ENCODE peak calls at places on chromosomes 1 and 21, in five cellular contexts. T is SK-N-SH, R is K562, Z is GM12878, W is HepG2. L is an unnamed sample.
A peak's percentile ranks its signal among the peaks of the same experiment; 100 is the strongest.

GRCh38 chr1:191160837-191161236 is 683.2 kb upstream of the BRINP3 start:
- DNase-seq in T (no peak), R (no peak), Z (no peak), W (no peak), L (no peak)

GRCh38 chr1:145981299-145981600 is 15.1 kb downstream of the TXNIP start:
- DNase-seq in T (no peak), R (no peak), Z (no peak), W (no peak), L (no peak)

GRCh38 chr1:7207875-7208646 is 422.8 kb downstream of the CAMTA1 start:
- DNase-seq in T (peak; percentile 73), R (peak; percentile 69), Z (no peak), W (peak; percentile 25), L (peak; percentile 79)

GRCh38 chr1:7967206-7967605 is 5.7 kb downstream of the PARK7 start:
- DNase-seq in T (no peak), R (no peak), Z (no peak), W (no peak), L (no peak)

GRCh38 chr1:28887835-28888682 is 26.3 kb upstream of the EPB41 start:
- DNase-seq in T (no peak), R (peak; percentile 77), Z (no peak), W (no peak), L (no peak)

GRCh38 chr1:243848165-243849088 is 1.6 kb downstream of the AKT3 start:
- DNase-seq in T (no peak), R (no peak), Z (no peak), W (no peak), L (no peak)

GRCh38 chr21:35156293-35156976 is 107.3 kb upstream of the RUNX1 start:
- DNase-seq in T (no peak), R (no peak), Z (no peak), W (no peak), L (no peak)

GRCh38 chr1:21028520-21029145 is 148.1 kb downstream of the EIF4G3 start:
- DNase-seq in T (no peak), R (no peak), Z (no peak), W (no peak), L (no peak)

GRCh38 chr21:42536601-42537000 is 22.9 kb downstream of the SLC37A1 start:
- DNase-seq in T (no peak), R (no peak), Z (no peak), W (no peak), L (no peak)

GRCh38 chr1:31934706-31935629 is 3.2 kb downstream of the PTP4A2 start:
- DNase-seq in T (no peak), R (peak; percentile 74), Z (no peak), W (no peak), L (peak; percentile 68)

GRCh38 chr1:53121319-53122172 is 20.9 kb downstream of the SLC1A7 start:
- DNase-seq in T (peak; percentile 62), R (no peak), Z (no peak), W (peak; percentile 83), L (no peak)

GRCh38 chr1:66788231-66788939 is 12.7 kb downstream of the INSL5 start:
- DNase-seq in T (no peak), R (no peak), Z (no peak), W (no peak), L (no peak)

GRCh38 chr1:41856361-41857285 is 62.1 kb downstream of the HIVEP3 start:
- DNase-seq in T (no peak), R (no peak), Z (no peak), W (no peak), L (no peak)

GRCh38 chr1:68525781-68526180 is 28.9 kb upstream of the DEPDC1 start:
- DNase-seq in T (no peak), R (no peak), Z (no peak), W (no peak), L (no peak)

GRCh38 chr1:109341944-109342925 is 35.4 kb upstream of the MYBPHL start:
- DNase-seq in T (no peak), R (no peak), Z (no peak), W (no peak), L (no peak)

GRCh38 chr1:180837025-180837424 is 75.7 kb upstream of the KIAA1614 start:
- DNase-seq in T (no peak), R (no peak), Z (no peak), W (no peak), L (no peak)

GRCh38 chr1:86741947-86742572 is 37.7 kb downstream of the SH3GLB1 start:
- DNase-seq in T (peak; percentile 21), R (peak; percentile 57), Z (no peak), W (peak; percentile 13), L (no peak)

GRCh38 chr1:15557594-15557993 is 27.3 kb downstream of the AGMAT start:
- DNase-seq in T (no peak), R (no peak), Z (no peak), W (no peak), L (no peak)

GRCh38 chr1:235908742-235909520 is 42.2 kb upstream of the LYST start:
- DNase-seq in T (no peak), R (no peak), Z (no peak), W (no peak), L (no peak)

GRCh38 chr1:150995896-150996295 is 10.8 kb downstream of the MINDY1 start:
- DNase-seq in T (peak; percentile 43), R (peak; percentile 55), Z (no peak), W (no peak), L (no peak)

GRCh38 chr1:225846331-225847310 is 35.6 kb downstream of the TMEM63A start:
- DNase-seq in T (no peak), R (no peak), Z (no peak), W (no peak), L (no peak)

GRCh38 chr1:59568158-59568935 is 246.4 kb upstream of the HOOK1 start:
- DNase-seq in T (no peak), R (no peak), Z (no peak), W (no peak), L (no peak)

GRCh38 chr1:85061711-85062424 is 13.6 kb upstream of the MCOLN3 start:
- DNase-seq in T (peak; percentile 88), R (peak; percentile 77), Z (peak; percentile 92), W (peak; percentile 35), L (peak; percentile 99)

GRCh38 chr1:53115403-53116306 is 26.8 kb downstream of the SLC1A7 start:
- DNase-seq in T (peak; percentile 95), R (peak; percentile 45), Z (no peak), W (peak; percentile 48), L (no peak)

GRCh38 chr1:36968730-36969129 is 65.6 kb downstream of the GRIK3 start:
- DNase-seq in T (no peak), R (no peak), Z (no peak), W (no peak), L (no peak)

GRCh38 chr1:247111636-247112478 is 7.7 kb upstream of the ZNF669 start:
- DNase-seq in T (peak; percentile 93), R (peak; percentile 85), Z (no peak), W (peak; percentile 31), L (peak; percentile 39)

GRCh38 chr21:43304621-43305335 is 122.2 kb downstream of the SIK1 start:
- DNase-seq in T (no peak), R (no peak), Z (no peak), W (no peak), L (no peak)

GRCh38 chr1:94816030-94816429 is 4.1 kb upstream of the SLC44A3 start:
- DNase-seq in T (no peak), R (no peak), Z (no peak), W (no peak), L (no peak)

GRCh38 chr1:156884560-156884959 is 9.0 kb upstream of the PEAR1 start:
- DNase-seq in T (no peak), R (no peak), Z (no peak), W (no peak), L (no peak)

GRCh38 chr1:64131155-64131554 is 72.3 kb upstream of the UBE2U start:
- DNase-seq in T (no peak), R (no peak), Z (no peak), W (no peak), L (no peak)

GRCh38 chr1:64135501-64136245 is 67.8 kb upstream of the UBE2U start:
- DNase-seq in T (no peak), R (no peak), Z (no peak), W (no peak), L (no peak)

GRCh38 chr1:64136296-64136695 is 67.1 kb upstream of the UBE2U start:
- DNase-seq in T (no peak), R (no peak), Z (no peak), W (no peak), L (no peak)

GRCh38 chr1:64129708-64130107 is 73.7 kb upstream of the UBE2U start:
- DNase-seq in T (no peak), R (no peak), Z (no peak), W (no peak), L (no peak)

DNA sequence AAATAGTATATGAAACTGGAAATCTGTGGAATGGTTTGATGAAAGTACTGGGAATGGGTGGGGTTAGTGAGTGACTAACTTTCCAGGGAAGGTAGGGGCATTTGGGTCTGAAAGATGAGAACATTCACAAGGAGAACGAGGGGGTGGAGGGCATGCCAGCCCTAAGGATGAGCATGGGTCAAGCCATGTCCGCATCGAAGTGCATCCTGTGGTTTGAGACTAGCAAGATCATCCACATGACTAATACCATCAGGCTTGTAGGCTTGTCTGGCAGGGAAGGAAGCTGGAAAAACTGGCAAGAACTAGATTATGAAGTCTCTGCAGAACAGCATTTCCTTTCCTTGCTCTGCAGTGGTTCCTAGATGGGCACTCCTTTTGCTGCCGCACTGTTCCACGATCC is 70.4 kb upstream of the UBE2U start:
- DNase-seq in T (no peak), R (no peak), Z (no peak), W (no peak), L (no peak)
- TF ChIP-seq FOXM1 in T (peak; percentile 67), R (no peak), Z (no peak), W (no peak), L (no peak)

GRCh38 chr21:44527983-44528633 is 11.9 kb downstream of the KRTAP10-1 start:
- DNase-seq in T (no peak), R (no peak), Z (no peak), W (no peak), L (no peak)
- TF ChIP-seq FOXM1 in T (no peak), R (no peak), Z (no peak), W (no peak), L (no peak)

GRCh38 chr1:65681101-65681500 is 111.6 kb upstream of the PDE4B start:
- DNase-seq in T (no peak), R (no peak), Z (no peak), W (no peak), L (no peak)
- TF ChIP-seq FOXM1 in T (no peak), R (no peak), Z (no peak), W (no peak), L (no peak)

GRCh38 chr1:168442931-168443330 is 100.9 kb downstream of the XCL2 start:
- DNase-seq in T (no peak), R (no peak), Z (no peak), W (no peak), L (no peak)

GRCh38 chr1:168441745-168442144 is 102.1 kb downstream of the XCL2 start:
- DNase-seq in T (no peak), R (no peak), Z (no peak), W (no peak), L (no peak)

GRCh38 chr1:168443356-168443755 is 100.4 kb downstream of the XCL2 start:
- DNase-seq in T (no peak), R (no peak), Z (no peak), W (no peak), L (no peak)

GRCh38 chr1:168447871-168448270 is 95.9 kb downstream of the XCL2 start:
- DNase-seq in T (no peak), R (no peak), Z (no peak), W (no peak), L (no peak)

DNA sequence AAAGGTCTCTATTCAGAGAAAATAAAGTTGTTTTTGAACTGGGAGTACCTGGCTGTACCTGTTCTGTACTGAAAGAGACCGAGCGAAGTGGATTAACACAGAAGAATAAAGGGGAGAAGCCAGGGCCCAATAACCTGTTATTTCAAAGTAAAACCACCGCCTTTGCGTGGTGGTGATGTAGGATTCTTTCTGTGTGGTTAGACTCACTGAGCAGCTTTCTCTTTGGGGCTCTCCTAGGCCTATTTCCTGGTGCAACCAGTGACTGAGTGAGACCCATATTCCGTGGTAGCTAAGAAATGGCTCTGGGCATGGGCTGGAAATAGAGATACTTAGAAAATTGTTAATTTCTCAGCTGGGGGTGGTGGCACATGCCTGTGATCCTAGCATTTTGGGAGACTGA is 99.9 kb downstream of the XCL2 start:
- DNase-seq in T (no peak), R (no peak), Z (no peak), W (no peak), L (no peak)
- TF ChIP-seq FOXM1 in T (no peak), R (no peak), Z (no peak), W (no peak), L (no peak)

L was measured in HEK293T.